ENCODE peak calls at places on chromosome 21, in eight cellular contexts. U is DMS153; V is NCI-H1092; N is iPS-NIHi11; B is posterior cingulate gyrus; M is stimulated activated CD4-positive, alpha-beta T cell treated with anti-CD3 and anti-CD28 coated beads, Interleukin-2, amount 100 ng/mL, for 48 hours; G is EL; R is lower lobe of right lung. I is an unnamed sample.

GRCh38 chr21:45850181-45850580 is 131.4 kb upstream of the COL6A1 start:
- DNase-seq in M (no peak), R (no peak), B (no peak), V (no peak), N (no peak), U (no peak), G (no peak), I (no peak)

GRCh38 chr21:46295996-46296752 is 10.0 kb downstream of the YBEY start:
- DNase-seq in B (peak; percentile 89), R (peak; percentile 90), G (peak; percentile 60), V (peak; percentile 88), M (peak; percentile 39), U (peak; percentile 73), N (peak; percentile 56), I (no peak)

GRCh38 chr21:37136261-37136660 is 63.2 kb downstream of the TTC3 start:
- DNase-seq in V (no peak), B (no peak), R (no peak), N (no peak), U (no peak), G (no peak), M (no peak), I (no peak)

GRCh38 chr21:42302794-42303193 is 12.4 kb downstream of the TFF3 start:
- DNase-seq in N (no peak), M (no peak), R (no peak), U (no peak), G (no peak), B (peak; percentile 78), V (no peak), I (no peak)

GRCh38 chr21:24204641-24205040 is 1402.6 kb downstream of the MRPL39 start:
- DNase-seq in V (no peak), M (no peak), U (no peak), R (no peak), N (no peak), B (no peak), G (no peak), I (no peak)

GRCh38 chr21:18759751-18760161 is 356.2 kb upstream of the TMPRSS15 start:
- DNase-seq in B (no peak), M (no peak), G (no peak), V (no peak), U (no peak), R (no peak), N (no peak), I (no peak)

GRCh38 chr21:18603246-18603645 is 199.7 kb upstream of the TMPRSS15 start:
- DNase-seq in V (peak; percentile 63), M (no peak), B (no peak), G (no peak), N (no peak), U (peak; percentile 42), R (no peak), I (no peak)

GRCh38 chr21:42155045-42155855 is 63.7 kb upstream of the ABCG1 start:
- DNase-seq in G (no peak), N (no peak), U (no peak), R (no peak), M (no peak), B (no peak), V (no peak), I (no peak)